ENCODE peak calls at places on chromosome 10, in eight cellular contexts. P is MM.1S, F is H9, X is tibial artery, Q is A549, T is nephron progenitor cell, B is WTC11, D is WERI-Rb-1. S is an unnamed sample.

GRCh38 chr10:77603529-77603927 is 34.1 kb downstream of the KCNMA1 start:
- DNase-seq in B (no peak), P (peak; percentile 75), T (no peak), X (no peak), D (peak; percentile 18), Q (no peak), F (peak; percentile 47), S (no peak)

GRCh38 chr10:117865945-117866344 is 180.8 kb downstream of the RAB11FIP2 start:
- DNase-seq in Q (no peak), D (peak; percentile 14), F (no peak), B (no peak), P (no peak), X (no peak), T (no peak), S (no peak)

GRCh38 chr10:24209946-24210491 is 1.1 kb downstream of the KIAA1217 start:
- DNase-seq in P (peak; percentile 42), D (no peak), F (no peak), X (no peak), B (no peak), T (no peak), Q (peak; percentile 14), S (peak; percentile 81)

GRCh38 chr10:124527996-124528395 is 66.4 kb downstream of the LHPP start:
- DNase-seq in Q (no peak), X (no peak), P (no peak), B (no peak), F (no peak), T (no peak), D (no peak), S (no peak)

GRCh38 chr10:9608592-9608991 is 1409.1 kb upstream of the CELF2 start:
- DNase-seq in D (no peak), P (no peak), B (no peak), X (no peak), T (no peak), F (no peak), Q (no peak), S (no peak)

GRCh38 chr10:123517376-123517775 is 148.8 kb upstream of the GPR26 start:
- DNase-seq in B (no peak), Q (no peak), F (no peak), P (no peak), D (no peak), X (peak; percentile 11), T (no peak), S (no peak)

GRCh38 chr10:69896601-69897000 is 94.9 kb downstream of the COL13A1 start:
- DNase-seq in T (no peak), X (no peak), B (no peak), D (no peak), F (no peak), Q (no peak), P (no peak), S (no peak)

GRCh38 chr10:85609509-85609908 is 757.1 kb downstream of the GRID1 start:
- DNase-seq in B (no peak), T (no peak), D (no peak), Q (no peak), F (peak; percentile 16), P (no peak), X (peak; percentile 43), S (no peak)

GRCh38 chr10:102632394-102633062 is 11.8 kb upstream of the TRIM8 start:
- DNase-seq in F (no peak), T (no peak), B (no peak), P (no peak), X (no peak), D (no peak), Q (no peak), S (no peak)

GRCh38 chr10:28913850-28914249 is 236.5 kb downstream of the BAMBI start:
- DNase-seq in X (no peak), Q (no peak), B (no peak), D (no peak), T (no peak), F (no peak), P (no peak), S (no peak)

GRCh38 chr10:7408494-7409044 is 2.3 kb downstream of the SFMBT2 start:
- DNase-seq in X (peak; percentile 73), F (peak; percentile 55), B (peak; percentile 59), P (peak; percentile 31), D (no peak), T (peak; percentile 77), Q (peak; percentile 64), S (peak; percentile 79)

GRCh38 chr10:30324448-30325110 is 24.5 kb downstream of the MTPAP start:
- DNase-seq in B (no peak), T (no peak), F (no peak), Q (no peak), D (no peak), P (no peak), X (no peak), S (no peak)

GRCh38 chr10:29470355-29470705 is 164.4 kb downstream of the SVIL start:
- DNase-seq in T (peak; percentile 62), D (peak; percentile 63), Q (peak; percentile 21), B (peak; percentile 79), F (peak; percentile 79), P (no peak), X (no peak), S (no peak)

GRCh38 chr10:68992721-68993440 is 4.3 kb downstream of the KIFBP start:
- DNase-seq in F (no peak), P (no peak), D (no peak), X (peak; percentile 87), B (no peak), Q (no peak), T (no peak), S (no peak)

GRCh38 chr10:29841724-29842649 is 207.2 kb upstream of the SVIL start:
- DNase-seq in T (peak; percentile 22), P (no peak), D (no peak), Q (peak; percentile 56), F (peak; percentile 50), B (peak; percentile 21), X (peak; percentile 88), S (no peak)

GRCh38 chr10:22992621-22993020 is 64.8 kb downstream of the ARMC3 start:
- DNase-seq in Q (no peak), F (no peak), P (no peak), B (no peak), X (no peak), D (no peak), T (no peak), S (no peak)

GRCh38 chr10:98041352-98042043 is 11.1 kb upstream of the CRTAC1 start:
- DNase-seq in P (peak; percentile 60), X (peak; percentile 71), B (peak; percentile 81), T (peak; percentile 77), Q (peak; percentile 77), D (peak; percentile 81), F (peak; percentile 78), S (peak; percentile 70)

GRCh38 chr10:4354382-4354812 is 471.6 kb upstream of the AKR1E2 start:
- DNase-seq in P (no peak), Q (peak; percentile 36), B (no peak), D (no peak), F (no peak), X (no peak), T (no peak), S (no peak)

GRCh38 chr10:79139124-79139835 is 70.5 kb downstream of the ZMIZ1 start:
- DNase-seq in Q (no peak), D (peak; percentile 81), P (no peak), T (no peak), B (no peak), X (peak; percentile 84), F (no peak), S (no peak)

GRCh38 chr10:48520594-48520993 is 84.3 kb downstream of the ARHGAP22 start:
- DNase-seq in Q (no peak), T (no peak), F (no peak), B (no peak), D (no peak), X (peak; percentile 24), P (no peak), S (no peak)

GRCh38 chr10:5534880-5535856 is 10.4 kb downstream of the CALML3 start:
- DNase-seq in P (no peak), Q (no peak), D (no peak), F (no peak), B (no peak), T (no peak), X (peak; percentile 56), S (no peak)

GRCh38 chr10:7027913-7028808 is 382.7 kb downstream of the SFMBT2 start:
- DNase-seq in Q (no peak), B (no peak), T (no peak), D (no peak), P (no peak), X (no peak), F (no peak), S (no peak)

GRCh38 chr10:71641449-71641848 is 78.1 kb downstream of the C10orf105 start:
- DNase-seq in P (no peak), T (no peak), B (no peak), F (no peak), Q (no peak), D (no peak), X (no peak), S (no peak)

GRCh38 chr10:20893297-20893696 is 3.8 kb downstream of the NEBL start:
- DNase-seq in T (no peak), P (no peak), X (no peak), D (no peak), Q (no peak), F (no peak), B (no peak), S (no peak)

DNA sequence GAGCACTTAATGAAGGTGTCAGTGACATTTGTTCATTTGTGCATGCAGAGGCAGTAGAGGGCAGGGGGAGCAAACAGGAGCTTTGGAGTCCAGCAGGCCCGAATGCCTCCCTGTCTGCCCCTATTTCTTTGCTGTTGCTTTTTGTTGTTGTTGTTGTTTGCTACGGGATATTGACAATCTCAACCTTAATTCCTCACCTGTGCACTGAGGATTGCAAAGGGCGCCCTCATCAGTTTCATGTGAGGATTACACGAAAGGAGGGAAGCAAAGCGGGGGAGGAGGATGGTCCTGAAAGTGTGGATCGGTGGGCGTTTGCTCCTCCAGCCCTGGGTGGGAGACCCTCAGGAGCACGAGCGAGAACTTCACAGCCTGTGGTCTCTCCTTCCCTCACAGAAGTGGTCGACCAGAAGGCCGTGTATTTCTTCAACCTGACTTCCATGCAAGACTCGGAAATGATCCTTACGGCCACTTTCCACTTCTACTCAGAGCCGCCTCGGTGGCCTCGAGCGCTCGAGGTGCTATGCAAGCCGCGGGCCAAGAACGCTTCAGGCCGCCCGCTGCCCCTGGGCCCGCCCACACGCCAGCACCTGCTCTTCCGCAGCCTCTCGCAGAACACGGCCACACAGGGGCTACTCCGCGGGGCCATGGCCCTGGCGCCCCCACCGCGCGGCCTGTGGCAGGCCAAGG is 9.5 kb downstream of the GDF10 start:
- DNase-seq in X (no peak), B (peak; percentile 55), P (no peak), T (no peak), D (peak; percentile 32), Q (no peak), F (peak; percentile 43), S (no peak)
- TF ChIP-seq CTCF in X (peak; percentile 21), B (no peak), P (peak; percentile 37), T (peak; percentile 31), D (peak; percentile 71), Q (peak; percentile 18), F (peak; percentile 67), S (peak; percentile 41)

GRCh38 chr10:34024708-34025425 is 690.4 kb upstream of the NRP1 start:
- DNase-seq in T (no peak), Q (no peak), F (peak; percentile 43), P (no peak), B (peak; percentile 51), D (peak; percentile 50), X (no peak), S (no peak)
- TF ChIP-seq CTCF in T (no peak), Q (no peak), F (peak; percentile 65), P (no peak), B (peak; percentile 28), D (peak; percentile 42), X (no peak), S (no peak)

GRCh38 chr10:33337335-33337854 is 2.9 kb upstream of the NRP1 start:
- DNase-seq in B (no peak), F (no peak), X (no peak), T (peak; percentile 17), Q (peak; percentile 53), P (no peak), D (no peak), S (no peak)
- TF ChIP-seq CTCF in B (no peak), F (no peak), X (peak; percentile 38), T (no peak), Q (no peak), P (no peak), D (no peak), S (no peak)

GRCh38 chr10:55631071-55631654 is 729.9 kb downstream of the ZWINT start:
- DNase-seq in Q (peak; percentile 38), X (no peak), B (peak; percentile 87), D (peak; percentile 86), F (peak; percentile 91), T (peak; percentile 88), P (peak; percentile 59), S (peak; percentile 68)
- TF ChIP-seq CTCF in Q (peak; percentile 48), X (peak; percentile 36), B (peak; percentile 79), D (peak; percentile 95), F (peak; percentile 92), T (peak; percentile 88), P (peak; percentile 53), S (peak; percentile 67)

S was measured in GM13977.